ENCODE peak calls at places on chromosomes 6 and 20, in seven cellular contexts. P is HepG2, S is HCT116, D is H1, G is K562, B is SK-N-SH, O is GM12878. W is an unnamed sample.

GRCh38 chr6:31882344-31882743 is 3.5 kb upstream of the SLC44A4 start:
- DNase-seq in G (no peak), P (no peak), S (no peak), D (no peak), B (no peak), O (no peak), W (no peak)

GRCh38 chr20:21767739-21768223 is 62.3 kb downstream of the PAX1 start:
- DNase-seq in B (peak; percentile 21), G (peak; percentile 10), O (no peak), D (peak; percentile 96), S (no peak), P (peak; percentile 86), W (peak; percentile 26)

GRCh38 chr20:54251093-54251492 is 43.2 kb downstream of the PFDN4 start:
- DNase-seq in B (no peak), O (no peak), S (no peak), P (no peak), G (no peak), D (no peak), W (peak; percentile 14)

GRCh38 chr6:110103260-110103659 is 76.2 kb downstream of the WASF1 start:
- DNase-seq in S (no peak), B (no peak), G (no peak), D (no peak), O (no peak), P (no peak), W (no peak)

GRCh38 chr6:11313207-11313606 is 80.7 kb upstream of the NEDD9 start:
- DNase-seq in B (no peak), G (no peak), P (no peak), S (no peak), D (no peak), O (no peak), W (no peak)

GRCh38 chr6:155706341-155706740 is 250.7 kb upstream of the NOX3 start:
- DNase-seq in D (no peak), O (no peak), P (peak; percentile 13), B (no peak), G (no peak), S (no peak), W (no peak)

GRCh38 chr6:13397359-13398080 is 69.2 kb upstream of the TBC1D7 start:
- DNase-seq in D (no peak), S (no peak), B (no peak), G (no peak), O (peak; percentile 68), P (no peak), W (no peak)

GRCh38 chr20:33732166-33732970 is 572 bp downstream of the ZNF341 start:
- DNase-seq in G (no peak), O (peak; percentile 32), D (peak; percentile 90), B (no peak), P (peak; percentile 82), S (peak; percentile 57), W (no peak)

GRCh38 chr20:21393142-21393541 is 4.2 kb downstream of the NKX2-4 start:
- DNase-seq in O (no peak), P (no peak), B (no peak), G (no peak), D (no peak), S (no peak), W (no peak)

GRCh38 chr6:21164768-21165326 is 428.7 kb upstream of the SOX4 start:
- DNase-seq in P (no peak), D (no peak), G (no peak), S (peak; percentile 2), O (no peak), B (no peak), W (no peak)

GRCh38 chr20:2874456-2874855 is 1.2 kb downstream of the PTPRA start:
- DNase-seq in O (no peak), B (no peak), G (no peak), P (no peak), D (no peak), S (no peak), W (no peak)

GRCh38 chr20:25739615-25740320 is 43.1 kb upstream of the ZNF337 start:
- DNase-seq in S (no peak), O (no peak), P (no peak), D (no peak), G (no peak), B (no peak), W (no peak)

GRCh38 chr6:79421707-79422484 is 115.3 kb downstream of the LCA5 start:
- DNase-seq in G (no peak), P (no peak), D (no peak), S (no peak), O (peak; percentile 12), B (peak; percentile 41), W (no peak)

GRCh38 chr6:113344969-113345368 is 512.2 kb upstream of the MARCKS start:
- DNase-seq in P (no peak), O (no peak), D (no peak), G (no peak), S (no peak), B (no peak), W (no peak)

GRCh38 chr20:58982406-58983114 is 1.5 kb downstream of the NELFCD start:
- DNase-seq in P (no peak), S (no peak), O (no peak), G (no peak), B (no peak), D (no peak), W (no peak)

GRCh38 chr6:67633058-67633457 is 1002.0 kb upstream of the ADGRB3 start:
- DNase-seq in B (no peak), P (no peak), D (no peak), O (no peak), S (no peak), G (no peak), W (no peak)

GRCh38 chr6:67630146-67630545 is 1004.9 kb upstream of the ADGRB3 start:
- DNase-seq in S (no peak), B (no peak), G (no peak), D (no peak), P (no peak), O (no peak), W (no peak)

GRCh38 chr6:67634199-67634598 is 1000.9 kb upstream of the ADGRB3 start:
- DNase-seq in B (no peak), S (no peak), G (no peak), D (no peak), P (no peak), O (no peak), W (no peak)

GRCh38 chr6:67629268-67629667 is 1005.8 kb upstream of the ADGRB3 start:
- DNase-seq in D (no peak), O (no peak), S (no peak), B (no peak), G (no peak), P (no peak), W (no peak)
- TF ChIP-seq JUND in D (no peak), O (no peak), S (no peak), B (no peak), G (no peak), P (no peak), W (no peak)

DNA sequence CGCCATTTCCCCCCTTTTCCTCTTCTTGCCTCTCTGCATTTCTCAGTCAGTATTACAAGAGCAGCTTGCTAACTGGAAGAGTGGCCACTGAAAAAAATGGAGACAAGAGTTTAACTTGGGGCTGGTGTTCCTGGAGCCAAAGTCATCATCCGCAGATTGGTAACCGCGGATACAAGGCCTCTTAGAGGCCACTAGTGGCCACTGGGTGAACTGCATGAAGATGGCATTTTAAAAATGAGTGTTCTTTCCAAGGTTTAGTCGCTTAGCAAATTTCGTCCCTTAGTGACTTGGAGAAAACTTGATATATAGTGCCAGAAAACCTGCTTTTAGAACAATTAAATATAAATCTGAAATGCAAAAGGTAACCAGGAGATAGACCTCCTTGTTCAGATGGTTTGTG is 4.8 kb downstream of the F13A1 start:
- DNase-seq in P (peak; percentile 27), S (peak; percentile 52), O (no peak), D (peak; percentile 69), G (peak; percentile 62), B (peak; percentile 52), W (no peak)
- TF ChIP-seq JUND in P (no peak), S (no peak), O (no peak), D (no peak), G (no peak), B (no peak), W (no peak)

GRCh38 chr6:55869731-55870130 is 5.7 kb downstream of the BMP5 start:
- DNase-seq in P (no peak), G (no peak), S (no peak), D (no peak), O (no peak), B (peak; percentile 0), W (no peak)

GRCh38 chr6:55866110-55866509 is 9.3 kb downstream of the BMP5 start:
- DNase-seq in B (no peak), S (no peak), O (no peak), D (no peak), P (no peak), G (no peak), W (peak; percentile 22)

GRCh38 chr6:55874309-55874708 is 1.1 kb downstream of the BMP5 start:
- DNase-seq in D (no peak), S (no peak), O (no peak), P (no peak), B (no peak), G (no peak), W (no peak)

DNA sequence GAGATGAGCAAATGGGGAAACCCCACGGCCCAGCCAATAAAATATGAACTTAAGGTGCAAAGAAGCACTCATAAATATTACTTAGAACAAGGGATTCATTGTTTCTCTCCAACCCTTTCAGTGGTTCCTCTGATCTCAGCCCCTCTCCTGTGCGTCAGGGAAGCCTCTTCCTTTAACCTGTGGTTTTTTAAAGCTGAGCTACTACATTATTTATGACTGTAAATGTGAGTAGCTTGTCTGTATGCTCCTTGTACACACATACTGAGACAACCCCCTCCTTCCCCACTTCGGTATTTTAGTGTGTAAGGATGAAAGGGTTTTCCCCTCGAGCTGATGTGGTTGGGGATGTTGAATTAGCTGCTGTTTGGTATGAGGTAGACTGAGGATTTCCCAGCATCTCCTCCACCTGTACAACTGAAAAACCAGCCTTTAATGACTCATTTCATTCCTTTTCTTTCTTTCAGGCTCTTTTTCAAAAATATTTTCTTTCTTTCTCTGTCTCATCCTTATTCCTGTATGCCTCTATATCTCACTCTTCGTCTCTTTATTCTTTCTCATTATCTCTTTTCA is 6.4 kb downstream of the BMP5 start:
- DNase-seq in G (no peak), S (peak; percentile 2), D (no peak), P (no peak), B (no peak), O (peak; percentile 59), W (no peak)
- TF ChIP-seq JUND in G (no peak), S (no peak), D (no peak), P (no peak), B (no peak), O (no peak), W (no peak)

GRCh38 chr6:45353654-45354053 is 24.1 kb downstream of the SUPT3H start:
- DNase-seq in S (no peak), P (no peak), O (no peak), B (no peak), G (no peak), D (no peak), W (no peak)

GRCh38 chr6:45350186-45350585 is 22.1 kb downstream of the RUNX2 start:
- DNase-seq in P (no peak), S (no peak), G (no peak), B (no peak), O (no peak), D (no peak), W (no peak)

GRCh38 chr6:45351076-45351475 is 22.9 kb downstream of the RUNX2 start:
- DNase-seq in P (no peak), O (no peak), B (no peak), D (no peak), S (no peak), G (peak; percentile 10), W (no peak)

DNA sequence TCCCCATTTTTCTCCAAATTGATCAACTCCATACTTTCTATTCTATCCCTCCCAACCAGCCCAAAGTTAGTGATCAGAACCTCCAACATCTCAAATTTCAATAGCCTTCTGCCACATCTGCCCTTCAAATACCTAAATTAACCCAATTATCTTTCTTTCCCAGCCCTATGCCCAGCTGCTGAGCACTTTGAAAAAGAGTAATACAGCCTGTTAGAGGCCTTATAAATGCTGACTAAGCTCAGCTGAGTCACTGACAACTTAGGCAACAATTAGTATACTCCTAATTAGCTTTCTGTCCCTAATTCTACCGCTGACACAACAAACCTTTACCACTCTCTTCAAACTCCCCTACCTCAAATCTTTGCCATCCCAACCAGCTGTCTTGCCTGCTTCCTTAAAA is 23.5 kb downstream of the RUNX2 start:
- DNase-seq in G (no peak), B (no peak), O (no peak), D (no peak), P (no peak), S (no peak), W (no peak)
- TF ChIP-seq JUND in G (peak; percentile 49), B (no peak), O (no peak), D (no peak), P (no peak), S (no peak), W (no peak)